ENCODE peak calls at places on chromosomes 7 and 10, in nine cellular contexts. N is transverse colon; Q is stimulated activated CD8-positive, alpha-beta memory T cell treated with anti-CD3 and anti-CD28 coated beads, Interleukin-7, amount 100 ng/mL, for 1 hour; O is head of caudate nucleus; Z is ELF-1; K is cerebellum; D is colonic mucosa; T is AG09319; A is PC-3. U is an unnamed sample.

GRCh38 chr10:111551001-111551400 is 474.2 kb downstream of the ADRA2A start:
- DNase-seq in N (no peak), Q (no peak), O (no peak), Z (no peak), K (no peak), D (no peak), T (no peak), A (no peak), U (no peak)

GRCh38 chr10:49363309-49364031 is 32.4 kb downstream of the DRGX start:
- DNase-seq in N (no peak), Q (no peak), O (no peak), Z (no peak), K (no peak), D (peak; percentile 5), T (no peak), A (no peak), U (no peak)

GRCh38 chr7:32868116-32868515 is 23.4 kb downstream of the KBTBD2 start:
- DNase-seq in N (no peak), Q (no peak), O (peak; percentile 34), Z (no peak), K (peak; percentile 28), D (no peak), T (no peak), A (no peak), U (no peak)

GRCh38 chr10:7956508-7956907 is 98.0 kb upstream of the GATA3 start:
- DNase-seq in N (no peak), Q (no peak), O (no peak), Z (no peak), K (no peak), D (no peak), T (peak; percentile 55), A (peak; percentile 34), U (peak; percentile 54)

GRCh38 chr10:35335718-35336083 is 608 bp upstream of the CCNY start:
- DNase-seq in N (peak; percentile 20), Q (no peak), O (no peak), Z (no peak), K (no peak), D (peak; percentile 31), T (no peak), A (peak; percentile 54), U (no peak)

GRCh38 chr7:55366461-55367138 is 1.5 kb downstream of the LANCL2 start:
- DNase-seq in N (no peak), Q (no peak), O (peak; percentile 24), Z (no peak), K (no peak), D (peak; percentile 28), T (no peak), A (peak; percentile 5), U (no peak)

GRCh38 chr10:99694171-99694570 is 34.9 kb downstream of the ENTPD7 start:
- DNase-seq in N (no peak), Q (no peak), O (no peak), Z (no peak), K (no peak), D (no peak), T (peak; percentile 58), A (peak; percentile 12), U (no peak)

GRCh38 chr7:26180792-26181198 is 19.8 kb downstream of the HNRNPA2B1 start:
- DNase-seq in N (no peak), Q (no peak), O (no peak), Z (no peak), K (no peak), D (no peak), T (no peak), A (no peak), U (no peak)

GRCh38 chr7:86920154-86920553 is 139.3 kb downstream of the ELAPOR2 start:
- DNase-seq in N (no peak), Q (no peak), O (no peak), Z (no peak), K (no peak), D (no peak), T (no peak), A (no peak), U (no peak)

GRCh38 chr7:121084748-121085336 is 96.3 kb downstream of the CPED1 start:
- DNase-seq in N (no peak), Q (no peak), O (no peak), Z (no peak), K (no peak), D (no peak), T (peak; percentile 51), A (peak; percentile 92), U (peak; percentile 86)

GRCh38 chr10:86932674-86933073 is 24.7 kb downstream of the MMRN2 start:
- DNase-seq in N (no peak), Q (no peak), O (no peak), Z (no peak), K (no peak), D (no peak), T (no peak), A (no peak), U (no peak)

GRCh38 chr10:58993480-58994221 is 182.8 kb upstream of the PHYHIPL start:
- DNase-seq in N (no peak), Q (no peak), O (peak; percentile 83), Z (no peak), K (no peak), D (no peak), T (no peak), A (no peak), U (no peak)

GRCh38 chr7:16586081-16586874 is 59.3 kb downstream of the ANKMY2 start:
- DNase-seq in N (no peak), Q (no peak), O (no peak), Z (no peak), K (no peak), D (no peak), T (no peak), A (no peak), U (no peak)

GRCh38 chr7:127905491-127906330 is 125.5 kb downstream of the LRRC4 start:
- DNase-seq in N (no peak), Q (no peak), O (no peak), Z (peak; percentile 64), K (no peak), D (no peak), T (no peak), A (peak; percentile 16), U (no peak)

GRCh38 chr10:76911184-76911583 is 726.4 kb downstream of the KCNMA1 start:
- DNase-seq in N (peak; percentile 26), Q (no peak), O (peak; percentile 30), Z (no peak), K (peak; percentile 3), D (peak; percentile 43), T (no peak), A (no peak), U (no peak)

GRCh38 chr7:25521236-25521635 is 292.9 kb upstream of the NPVF start:
- DNase-seq in N (no peak), Q (no peak), O (no peak), Z (peak; percentile 21), K (no peak), D (no peak), T (no peak), A (peak; percentile 2), U (no peak)

GRCh38 chr7:137903382-137904169 is 56.8 kb upstream of the DGKI start:
- DNase-seq in N (peak; percentile 62), Q (peak; percentile 27), O (peak; percentile 87), Z (peak; percentile 67), K (peak; percentile 69), D (peak; percentile 68), T (peak; percentile 37), A (peak; percentile 72), U (no peak)

GRCh38 chr7:117759950-117760640 is 113.1 kb downstream of the CTTNBP2 start:
- DNase-seq in N (no peak), Q (no peak), O (peak; percentile 56), Z (no peak), K (no peak), D (no peak), T (no peak), A (no peak), U (no peak)

GRCh38 chr7:133530682-133531081 is 277.8 kb downstream of the EXOC4 start:
- DNase-seq in N (no peak), Q (no peak), O (no peak), Z (no peak), K (no peak), D (no peak), T (peak; percentile 55), A (no peak), U (peak; percentile 93)

GRCh38 chr10:35304649-35305048 is 31.7 kb upstream of the CCNY start:
- DNase-seq in N (no peak), Q (no peak), O (no peak), Z (no peak), K (no peak), D (no peak), T (no peak), A (peak; percentile 36), U (no peak)

GRCh38 chr10:34609287-34609940 is 205.7 kb downstream of the PARD3 start:
- DNase-seq in N (no peak), Q (no peak), O (no peak), Z (peak; percentile 49), K (no peak), D (no peak), T (no peak), A (no peak), U (no peak)

GRCh38 chr10:42954776-42955492 is 121.9 kb upstream of the RET start:
- DNase-seq in N (no peak), Q (no peak), O (no peak), Z (no peak), K (no peak), D (peak; percentile 12), T (no peak), A (no peak), U (no peak)

GRCh38 chr10:20596065-20596760 is 300.9 kb downstream of the NEBL start:
- DNase-seq in N (no peak), Q (no peak), O (no peak), Z (no peak), K (no peak), D (no peak), T (no peak), A (no peak), U (peak; percentile 17)

GRCh38 chr7:99551767-99552463 is at the start of gene FAM200A:
- DNase-seq in N (peak; percentile 90), Q (peak; percentile 73), O (peak; percentile 94), Z (peak; percentile 90), K (peak; percentile 97), D (peak; percentile 92), T (peak; percentile 72), A (peak; percentile 90), U (peak; percentile 85)

GRCh38 chr7:98418271-98418635 is 17.4 kb upstream of the BAIAP2L1 start:
- DNase-seq in N (no peak), Q (no peak), O (no peak), Z (no peak), K (no peak), D (no peak), T (no peak), A (peak; percentile 31), U (no peak)

GRCh38 chr10:129550111-129550510 is 83.1 kb downstream of the MGMT start:
- DNase-seq in N (no peak), Q (no peak), O (no peak), Z (no peak), K (no peak), D (no peak), T (no peak), A (no peak), U (no peak)

GRCh38 chr10:58830748-58831147 is 318.1 kb downstream of the BICC1 start:
- DNase-seq in N (no peak), Q (no peak), O (no peak), Z (no peak), K (no peak), D (no peak), T (no peak), A (no peak), U (no peak)

GRCh38 chr7:12386237-12386839 is 17.3 kb downstream of the VWDE start:
- DNase-seq in N (no peak), Q (no peak), O (no peak), Z (no peak), K (no peak), D (no peak), T (no peak), A (no peak), U (no peak)

GRCh38 chr7:128703605-128704004 is 31.5 kb downstream of the GARIN1A start:
- DNase-seq in N (no peak), Q (no peak), O (no peak), Z (no peak), K (no peak), D (no peak), T (no peak), A (peak; percentile 21), U (no peak)

GRCh38 chr7:130425798-130426197 is 15.0 kb downstream of the CEP41 start:
- DNase-seq in N (no peak), Q (no peak), O (no peak), Z (no peak), K (no peak), D (no peak), T (no peak), A (no peak), U (no peak)

U was measured in skeletal muscle cell.